ENCODE peak calls at places on chromosomes 13 and 19, in nine cellular contexts. One of them, this sample, is unnamed.

GRCh38 chr13:74869846-74870245 is 612.1 kb downstream of the TBC1D4 start:
- DNase-seq in IMR-90: no peak
- DNase-seq in stomach: no peak
- DNase-seq in A549: no peak
- DNase-seq in Peyer's patch: no peak
- DNase-seq in breast epithelium: no peak
- DNase-seq in endothelial cell of umbilical vein: peak; percentile 82
- DNase-seq in esophagus squamous epithelium: no peak
- DNase-seq in sigmoid colon: no peak
- DNase-seq in this sample: no peak

GRCh38 chr13:32585625-32586021 is 629 bp upstream of the PDS5B start:
- DNase-seq in endothelial cell of umbilical vein: no peak
- DNase-seq in A549: no peak
- DNase-seq in breast epithelium: no peak
- DNase-seq in esophagus squamous epithelium: no peak
- DNase-seq in Peyer's patch: no peak
- DNase-seq in sigmoid colon: no peak
- DNase-seq in stomach: no peak
- DNase-seq in IMR-90: no peak
- DNase-seq in this sample: peak; percentile 88

GRCh38 chr13:28568286-28568685 is 73.4 kb upstream of the FLT1 start:
- DNase-seq in A549: no peak
- DNase-seq in breast epithelium: peak; percentile 44
- DNase-seq in sigmoid colon: peak; percentile 79
- DNase-seq in Peyer's patch: peak; percentile 70
- DNase-seq in endothelial cell of umbilical vein: peak; percentile 49
- DNase-seq in stomach: peak; percentile 54
- DNase-seq in IMR-90: peak; percentile 62
- DNase-seq in esophagus squamous epithelium: no peak
- DNase-seq in this sample: no peak

GRCh38 chr13:114067381-114067885 is 65.0 kb downstream of the RASA3 start:
- DNase-seq in breast epithelium: no peak
- DNase-seq in Peyer's patch: no peak
- DNase-seq in sigmoid colon: no peak
- DNase-seq in A549: no peak
- DNase-seq in endothelial cell of umbilical vein: no peak
- DNase-seq in esophagus squamous epithelium: no peak
- DNase-seq in stomach: no peak
- DNase-seq in IMR-90: peak; percentile 68
- DNase-seq in this sample: no peak

GRCh38 chr19:6092329-6093286 is 17.7 kb downstream of the RFX2 start:
- DNase-seq in endothelial cell of umbilical vein: peak; percentile 70
- DNase-seq in IMR-90: peak; percentile 88
- DNase-seq in Peyer's patch: peak; percentile 91
- DNase-seq in esophagus squamous epithelium: no peak
- DNase-seq in A549: peak; percentile 77
- DNase-seq in breast epithelium: peak; percentile 88
- DNase-seq in sigmoid colon: peak; percentile 93
- DNase-seq in stomach: peak; percentile 80
- DNase-seq in this sample: no peak

GRCh38 chr13:37540228-37540627 is 58.3 kb downstream of the POSTN start:
- DNase-seq in endothelial cell of umbilical vein: no peak
- DNase-seq in stomach: no peak
- DNase-seq in A549: no peak
- DNase-seq in Peyer's patch: no peak
- DNase-seq in sigmoid colon: no peak
- DNase-seq in IMR-90: peak; percentile 89
- DNase-seq in esophagus squamous epithelium: no peak
- DNase-seq in breast epithelium: no peak
- DNase-seq in this sample: no peak

GRCh38 chr13:94057618-94058017 is 421.9 kb downstream of the DCT start:
- DNase-seq in breast epithelium: no peak
- DNase-seq in sigmoid colon: no peak
- DNase-seq in Peyer's patch: no peak
- DNase-seq in stomach: no peak
- DNase-seq in IMR-90: no peak
- DNase-seq in A549: no peak
- DNase-seq in endothelial cell of umbilical vein: no peak
- DNase-seq in esophagus squamous epithelium: no peak
- DNase-seq in this sample: no peak

GRCh38 chr19:754530-754929 is 3.6 kb downstream of the MISP start:
- DNase-seq in IMR-90: no peak
- DNase-seq in stomach: no peak
- DNase-seq in Peyer's patch: peak; percentile 76
- DNase-seq in A549: no peak
- DNase-seq in breast epithelium: no peak
- DNase-seq in sigmoid colon: no peak
- DNase-seq in esophagus squamous epithelium: no peak
- DNase-seq in endothelial cell of umbilical vein: no peak
- DNase-seq in this sample: no peak

GRCh38 chr19:42199440-42200115 is 17.9 kb downstream of the DEDD2 start:
- DNase-seq in IMR-90: no peak
- DNase-seq in breast epithelium: no peak
- DNase-seq in Peyer's patch: peak; percentile 77
- DNase-seq in stomach: peak; percentile 34
- DNase-seq in sigmoid colon: peak; percentile 76
- DNase-seq in A549: no peak
- DNase-seq in esophagus squamous epithelium: no peak
- DNase-seq in endothelial cell of umbilical vein: no peak
- DNase-seq in this sample: no peak

GRCh38 chr13:80558074-80558473 is 217.1 kb upstream of the SPRY2 start:
- DNase-seq in esophagus squamous epithelium: no peak
- DNase-seq in breast epithelium: no peak
- DNase-seq in sigmoid colon: no peak
- DNase-seq in stomach: no peak
- DNase-seq in endothelial cell of umbilical vein: no peak
- DNase-seq in A549: peak; percentile 6
- DNase-seq in IMR-90: no peak
- DNase-seq in Peyer's patch: no peak
- DNase-seq in this sample: no peak
- TF ChIP-seq POLR2A in esophagus squamous epithelium: no peak
- TF ChIP-seq POLR2A in breast epithelium: no peak
- TF ChIP-seq POLR2A in sigmoid colon: no peak
- TF ChIP-seq POLR2A in stomach: no peak
- TF ChIP-seq POLR2A in endothelial cell of umbilical vein: no peak
- TF ChIP-seq POLR2A in A549: no peak
- TF ChIP-seq POLR2A in IMR-90: no peak
- TF ChIP-seq POLR2A in Peyer's patch: no peak
- TF ChIP-seq POLR2A in this sample: no peak

GRCh38 chr13:19978830-19979437 is 20.4 kb downstream of the ZMYM2 start:
- DNase-seq in A549: no peak
- DNase-seq in Peyer's patch: no peak
- DNase-seq in IMR-90: no peak
- DNase-seq in sigmoid colon: no peak
- DNase-seq in breast epithelium: no peak
- DNase-seq in esophagus squamous epithelium: no peak
- DNase-seq in endothelial cell of umbilical vein: no peak
- DNase-seq in stomach: no peak
- DNase-seq in this sample: no peak

GRCh38 chr13:19985219-19985556 is 26.7 kb downstream of the ZMYM2 start:
- DNase-seq in Peyer's patch: no peak
- DNase-seq in esophagus squamous epithelium: no peak
- DNase-seq in endothelial cell of umbilical vein: no peak
- DNase-seq in sigmoid colon: no peak
- DNase-seq in A549: no peak
- DNase-seq in breast epithelium: no peak
- DNase-seq in IMR-90: no peak
- DNase-seq in stomach: no peak
- DNase-seq in this sample: no peak

GRCh38 chr13:19982447-19983043 is 24.0 kb downstream of the ZMYM2 start:
- DNase-seq in breast epithelium: no peak
- DNase-seq in A549: no peak
- DNase-seq in sigmoid colon: no peak
- DNase-seq in stomach: no peak
- DNase-seq in IMR-90: no peak
- DNase-seq in esophagus squamous epithelium: no peak
- DNase-seq in endothelial cell of umbilical vein: no peak
- DNase-seq in Peyer's patch: no peak
- DNase-seq in this sample: no peak

GRCh38 chr13:19981685-19982238 is 23.2 kb downstream of the ZMYM2 start:
- DNase-seq in stomach: no peak
- DNase-seq in IMR-90: no peak
- DNase-seq in A549: no peak
- DNase-seq in Peyer's patch: no peak
- DNase-seq in sigmoid colon: no peak
- DNase-seq in breast epithelium: no peak
- DNase-seq in esophagus squamous epithelium: no peak
- DNase-seq in endothelial cell of umbilical vein: no peak
- DNase-seq in this sample: no peak

DNA sequence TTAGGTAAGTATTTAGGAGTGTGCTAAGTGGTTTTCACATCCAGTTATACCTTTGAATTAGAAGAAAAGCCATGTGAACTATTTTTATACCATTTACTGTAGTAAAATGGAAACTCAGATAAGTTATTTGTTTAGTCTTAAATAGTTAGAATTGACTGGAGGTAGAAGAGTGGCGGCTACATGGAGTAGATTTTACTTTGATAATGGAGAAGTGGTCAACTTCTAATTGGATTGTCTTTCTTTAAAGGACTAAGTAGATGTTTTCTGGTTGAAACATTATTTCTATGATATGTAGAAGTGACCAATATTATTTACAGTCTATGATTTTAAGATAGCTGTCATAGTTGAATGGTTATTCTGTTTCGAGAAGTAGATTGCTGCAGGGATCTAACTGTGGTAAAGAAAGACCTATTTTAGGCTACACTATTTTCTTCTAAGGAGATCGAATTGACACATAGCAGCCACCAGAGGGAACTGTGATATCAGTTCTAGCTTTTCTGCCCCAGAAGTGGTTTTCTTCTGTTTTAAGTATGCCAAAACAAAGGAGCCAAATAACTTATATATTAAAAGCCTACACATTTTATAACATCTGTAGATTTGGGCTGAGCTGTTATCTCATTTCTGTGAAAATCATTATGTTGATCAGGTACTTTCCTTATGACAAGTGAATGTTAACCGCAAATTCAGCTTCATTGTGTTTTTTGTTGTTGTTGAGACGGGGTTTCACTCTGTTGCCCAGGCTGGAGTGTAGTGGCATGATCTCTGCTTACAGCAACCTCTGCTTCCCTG is 26.1 kb downstream of the ZMYM2 start:
- DNase-seq in IMR-90: peak; percentile 72
- DNase-seq in breast epithelium: no peak
- DNase-seq in sigmoid colon: no peak
- DNase-seq in A549: peak; percentile 16
- DNase-seq in endothelial cell of umbilical vein: peak; percentile 45
- DNase-seq in esophagus squamous epithelium: no peak
- DNase-seq in Peyer's patch: no peak
- DNase-seq in stomach: no peak
- DNase-seq in this sample: no peak
- H3K27ac ChIP-seq in IMR-90: no peak overlapping the region
- H3K27ac ChIP-seq in breast epithelium: no peak overlapping the region
- H3K27ac ChIP-seq in sigmoid colon: no peak overlapping the region
- H3K27ac ChIP-seq in A549: no peak overlapping the region
- H3K27ac ChIP-seq in endothelial cell of umbilical vein: no peak overlapping the region
- H3K27ac ChIP-seq in esophagus squamous epithelium: no peak overlapping the region
- H3K27ac ChIP-seq in Peyer's patch: no peak overlapping the region
- H3K27ac ChIP-seq in stomach: no peak overlapping the region
- H3K27ac ChIP-seq in this sample: no peak overlapping the region

GRCh38 chr19:19628499-19629134 is 597 bp upstream of the LPAR2 start:
- DNase-seq in sigmoid colon: no peak
- DNase-seq in endothelial cell of umbilical vein: no peak
- DNase-seq in esophagus squamous epithelium: no peak
- DNase-seq in stomach: peak; percentile 85
- DNase-seq in IMR-90: peak; percentile 48
- DNase-seq in Peyer's patch: peak; percentile 78
- DNase-seq in breast epithelium: peak; percentile 52
- DNase-seq in A549: peak; percentile 25
- DNase-seq in this sample: no peak

GRCh38 chr19:19627442-19627715 is 641 bp downstream of the LPAR2 start:
- DNase-seq in IMR-90: no peak
- DNase-seq in endothelial cell of umbilical vein: no peak
- DNase-seq in sigmoid colon: no peak
- DNase-seq in esophagus squamous epithelium: no peak
- DNase-seq in stomach: no peak
- DNase-seq in A549: no peak
- DNase-seq in Peyer's patch: no peak
- DNase-seq in breast epithelium: no peak
- DNase-seq in this sample: no peak

GRCh38 chr19:19626516-19627441 is 1.2 kb downstream of the LPAR2 start:
- DNase-seq in A549: no peak
- DNase-seq in breast epithelium: no peak
- DNase-seq in endothelial cell of umbilical vein: no peak
- DNase-seq in sigmoid colon: no peak
- DNase-seq in esophagus squamous epithelium: no peak
- DNase-seq in IMR-90: no peak
- DNase-seq in Peyer's patch: peak; percentile 59
- DNase-seq in stomach: peak; percentile 38
- DNase-seq in this sample: no peak

GRCh38 chr19:19630062-19630414 is 2.0 kb upstream of the LPAR2 start:
- DNase-seq in IMR-90: no peak
- DNase-seq in A549: no peak
- DNase-seq in stomach: no peak
- DNase-seq in esophagus squamous epithelium: no peak
- DNase-seq in endothelial cell of umbilical vein: no peak
- DNase-seq in breast epithelium: no peak
- DNase-seq in sigmoid colon: no peak
- DNase-seq in Peyer's patch: no peak
- DNase-seq in this sample: no peak

DNA sequence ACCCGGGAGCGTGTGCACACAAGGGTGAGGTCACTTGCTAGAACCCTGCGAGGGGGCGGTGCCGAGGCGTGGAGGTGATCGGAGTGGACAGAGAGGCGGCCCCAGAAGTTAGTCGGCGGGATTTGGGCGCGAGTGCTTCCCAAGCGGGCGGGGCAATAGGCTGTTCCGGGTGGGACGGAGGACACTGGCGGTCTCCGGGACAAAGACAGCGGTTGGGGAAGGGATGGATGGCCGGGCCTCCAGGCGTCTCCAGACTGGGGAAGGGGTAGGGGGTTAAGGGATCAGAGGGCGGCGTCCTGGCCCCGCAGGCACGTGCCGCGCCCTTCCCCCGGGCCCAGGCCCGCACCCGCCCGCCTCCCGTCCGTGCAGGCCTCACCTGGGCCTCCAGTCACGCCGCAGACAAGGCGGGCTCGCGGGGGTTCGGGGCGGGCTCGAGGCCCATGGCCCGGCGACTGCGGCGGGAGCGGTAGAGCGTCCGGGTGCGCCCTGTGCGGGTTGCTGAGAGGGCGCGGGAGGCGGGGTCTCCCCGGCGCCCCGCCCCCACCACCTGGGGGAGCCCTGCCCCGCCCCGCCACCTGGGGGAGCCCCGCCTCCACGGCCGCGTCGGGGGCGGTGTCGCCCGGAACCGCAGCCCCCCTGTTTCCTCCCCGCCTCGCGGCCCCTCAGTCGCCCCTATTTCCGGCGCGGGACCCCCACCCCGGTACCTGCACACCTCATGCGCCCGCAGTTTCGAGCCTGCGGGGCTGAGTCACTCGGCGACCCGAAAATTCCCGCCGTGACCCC is at the start of gene LPAR2:
- DNase-seq in breast epithelium: peak; percentile 50
- DNase-seq in A549: no peak
- DNase-seq in endothelial cell of umbilical vein: no peak
- DNase-seq in Peyer's patch: peak; percentile 90
- DNase-seq in sigmoid colon: no peak
- DNase-seq in IMR-90: no peak
- DNase-seq in esophagus squamous epithelium: no peak
- DNase-seq in stomach: peak; percentile 87
- DNase-seq in this sample: no peak
- TF ChIP-seq POLR2A in breast epithelium: no peak
- TF ChIP-seq POLR2A in A549: no peak
- TF ChIP-seq POLR2A in endothelial cell of umbilical vein: no peak
- TF ChIP-seq POLR2A in Peyer's patch: peak; percentile 40
- TF ChIP-seq POLR2A in sigmoid colon: no peak
- TF ChIP-seq POLR2A in IMR-90: no peak
- TF ChIP-seq POLR2A in esophagus squamous epithelium: no peak
- TF ChIP-seq POLR2A in stomach: no peak
- TF ChIP-seq POLR2A in this sample: no peak

GRCh38 chr13:34816118-34816517 is 126.0 kb upstream of the NBEA start:
- DNase-seq in endothelial cell of umbilical vein: no peak
- DNase-seq in IMR-90: no peak
- DNase-seq in sigmoid colon: no peak
- DNase-seq in stomach: no peak
- DNase-seq in breast epithelium: no peak
- DNase-seq in A549: no peak
- DNase-seq in esophagus squamous epithelium: no peak
- DNase-seq in Peyer's patch: no peak
- DNase-seq in this sample: no peak
- H3K27ac ChIP-seq in endothelial cell of umbilical vein: no peak overlapping the region
- H3K27ac ChIP-seq in IMR-90: no peak overlapping the region
- H3K27ac ChIP-seq in sigmoid colon: peak overlapping the region; percentile 75
- H3K27ac ChIP-seq in stomach: peak overlapping the region; percentile 52
- H3K27ac ChIP-seq in breast epithelium: peak overlapping the region; percentile 54
- H3K27ac ChIP-seq in A549: no peak overlapping the region
- H3K27ac ChIP-seq in esophagus squamous epithelium: no peak overlapping the region
- H3K27ac ChIP-seq in Peyer's patch: no peak overlapping the region
- H3K27ac ChIP-seq in this sample: peak overlapping the region; percentile 63

This sample was measured in vagina.